ENCODE peak calls at places on chromosomes 6 and 20, in six cellular contexts. O, W, F, D, M and V are unnamed samples.
A peak's percentile ranks its signal among the peaks of the same experiment; 100 is the strongest.

GRCh38 chr20:51531141-51531710 is 11.3 kb downstream of the NFATC2 start:
- DNase-seq in O (no peak), W (no peak), F (peak; percentile 31), D (peak; percentile 41), M (no peak), V (no peak)

GRCh38 chr6:130107710-130108109 is 89.3 kb downstream of the L3MBTL3 start:
- DNase-seq in O (no peak), W (no peak), F (no peak), D (no peak), M (no peak), V (no peak)

GRCh38 chr6:11033825-11034224 is 10.3 kb downstream of the ELOVL2 start:
- DNase-seq in O (no peak), W (no peak), F (no peak), D (no peak), M (no peak), V (no peak)

GRCh38 chr6:71887006-71887743 is 825 bp downstream of the RIMS1 start:
- DNase-seq in O (no peak), W (no peak), F (no peak), D (no peak), M (no peak), V (no peak)

GRCh38 chr20:5614506-5614905 is 135.7 kb upstream of the SHLD1 start:
- DNase-seq in O (no peak), W (no peak), F (no peak), D (no peak), M (no peak), V (no peak)

GRCh38 chr20:63741676-63742380 is 2.3 kb downstream of the SLC2A4RG start:
- DNase-seq in O (no peak), W (peak; percentile 43), F (no peak), D (no peak), M (no peak), V (no peak)

GRCh38 chr6:30981942-30982772 is 1.4 kb upstream of the MUC21 start:
- DNase-seq in O (no peak), W (peak; percentile 90), F (no peak), D (peak; percentile 70), M (peak; percentile 34), V (peak; percentile 39)

GRCh38 chr6:110296151-110297028 is 61.8 kb downstream of the METTL24 start:
- DNase-seq in O (no peak), W (no peak), F (no peak), D (no peak), M (no peak), V (no peak)

GRCh38 chr6:53300656-53301551 is 47.8 kb downstream of the ELOVL5 start:
- DNase-seq in O (no peak), W (no peak), F (no peak), D (no peak), M (no peak), V (no peak)

GRCh38 chr20:58192567-58192966 is 35.9 kb downstream of the ANKRD60 start:
- DNase-seq in O (no peak), W (peak; percentile 83), F (no peak), D (no peak), M (no peak), V (no peak)

GRCh38 chr6:143578054-143578453 is 66.5 kb upstream of the FUCA2 start:
- DNase-seq in O (no peak), W (no peak), F (no peak), D (no peak), M (no peak), V (no peak)

GRCh38 chr6:14369717-14370116 is 252.1 kb downstream of the CD83 start:
- DNase-seq in O (no peak), W (peak; percentile 53), F (no peak), D (no peak), M (no peak), V (no peak)

GRCh38 chr6:114119056-114119455 is 148.1 kb upstream of the HDAC2 start:
- DNase-seq in O (no peak), W (no peak), F (no peak), D (no peak), M (no peak), V (no peak)

GRCh38 chr6:125552819-125553218 is 196.6 kb upstream of the HEY2 start:
- DNase-seq in O (no peak), W (no peak), F (no peak), D (no peak), M (no peak), V (no peak)

GRCh38 chr6:116328528-116328903 is 42.2 kb upstream of the DSE start:
- DNase-seq in O (no peak), W (no peak), F (no peak), D (no peak), M (no peak), V (no peak)

GRCh38 chr6:153312633-153313032 is 181.6 kb upstream of the RGS17 start:
- DNase-seq in O (no peak), W (peak; percentile 79), F (no peak), D (peak; percentile 39), M (no peak), V (no peak)

GRCh38 chr20:1618479-1618878 is 1.3 kb downstream of the SIRPB1 start:
- DNase-seq in O (no peak), W (no peak), F (no peak), D (no peak), M (no peak), V (no peak)

GRCh38 chr6:129599467-129599866 is 110.5 kb downstream of the ARHGAP18 start:
- DNase-seq in O (no peak), W (peak; percentile 75), F (no peak), D (no peak), M (no peak), V (no peak)

GRCh38 chr6:43838276-43839036 is 68.4 kb downstream of the VEGFA start:
- DNase-seq in O (no peak), W (peak; percentile 83), F (no peak), D (no peak), M (no peak), V (no peak)

DNA sequence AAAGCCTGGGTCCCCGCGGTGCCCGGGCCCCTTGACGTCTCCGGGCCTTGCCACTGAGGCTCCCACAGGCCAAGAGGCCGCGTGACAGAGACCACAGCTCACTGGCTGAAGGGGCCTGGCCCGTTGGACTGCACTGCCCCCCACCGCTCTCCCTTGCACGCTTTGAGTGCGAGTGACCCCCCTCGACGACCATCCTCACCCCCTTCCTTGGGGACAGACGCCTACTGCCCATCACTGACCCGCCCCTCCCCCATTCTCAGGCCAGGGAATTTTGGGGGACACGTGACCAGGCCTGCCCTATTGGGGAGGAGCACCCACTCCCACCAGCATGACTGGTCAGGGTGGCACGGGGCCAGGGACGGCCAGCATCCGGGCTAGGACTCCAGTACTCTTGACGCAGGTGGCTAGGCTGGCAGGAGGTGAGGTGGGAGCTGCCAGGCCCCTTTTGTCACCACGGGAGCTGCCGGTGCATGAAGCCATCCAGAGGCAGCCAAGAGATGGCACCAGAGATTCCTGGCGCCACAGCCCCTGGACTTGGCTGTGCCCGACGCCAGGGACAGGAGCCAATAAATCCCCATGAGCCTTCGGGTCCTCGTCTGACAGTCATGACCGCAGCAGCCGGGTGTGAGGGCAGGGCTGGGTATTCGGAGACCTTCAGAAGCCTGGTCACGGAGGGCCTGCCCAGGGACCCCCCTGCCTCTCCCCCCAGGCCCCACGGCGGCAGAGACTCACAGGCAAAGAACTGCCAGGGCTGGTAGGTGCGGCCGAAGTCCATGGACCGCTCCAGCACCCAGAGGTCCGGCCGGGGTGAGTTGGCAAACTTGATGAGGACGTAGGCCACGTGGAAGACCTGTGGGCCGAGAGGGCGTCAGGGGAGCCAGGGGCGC is 14.5 kb downstream of the LAMA5 start:
- DNase-seq in O (no peak), W (no peak), F (no peak), D (no peak), M (no peak), V (no peak)
- TF ChIP-seq CTCF in O (no peak), W (no peak), F (no peak), D (peak; percentile 7), M (no peak), V (no peak)

GRCh38 chr20:7980332-7981046 is 39.1 kb downstream of the TMX4 start:
- DNase-seq in O (no peak), W (peak; percentile 53), F (no peak), D (no peak), M (no peak), V (no peak)
- TF ChIP-seq CTCF in O (peak; percentile 49), W (peak; percentile 79), F (peak; percentile 16), D (peak; percentile 63), M (no peak), V (peak; percentile 36)

GRCh38 chr6:16432075-16433032 is 194.0 kb downstream of the GMPR start:
- DNase-seq in O (peak; percentile 77), W (no peak), F (no peak), D (no peak), M (no peak), V (no peak)

GRCh38 chr6:16430661-16431089 is 192.3 kb downstream of the GMPR start:
- DNase-seq in O (no peak), W (no peak), F (no peak), D (no peak), M (no peak), V (no peak)

GRCh38 chr6:16429669-16430068 is 191.3 kb downstream of the GMPR start:
- DNase-seq in O (no peak), W (no peak), F (no peak), D (no peak), M (no peak), V (no peak)

GRCh38 chr6:16426241-16426640 is 187.9 kb downstream of the GMPR start:
- DNase-seq in O (no peak), W (no peak), F (no peak), D (no peak), M (no peak), V (no peak)

GRCh38 chr6:16427124-16427523 is 188.7 kb downstream of the GMPR start:
- DNase-seq in O (no peak), W (no peak), F (no peak), D (no peak), M (no peak), V (no peak)
- TF ChIP-seq CTCF in O (no peak), W (no peak), F (no peak), D (no peak), M (no peak), V (no peak)

DNA sequence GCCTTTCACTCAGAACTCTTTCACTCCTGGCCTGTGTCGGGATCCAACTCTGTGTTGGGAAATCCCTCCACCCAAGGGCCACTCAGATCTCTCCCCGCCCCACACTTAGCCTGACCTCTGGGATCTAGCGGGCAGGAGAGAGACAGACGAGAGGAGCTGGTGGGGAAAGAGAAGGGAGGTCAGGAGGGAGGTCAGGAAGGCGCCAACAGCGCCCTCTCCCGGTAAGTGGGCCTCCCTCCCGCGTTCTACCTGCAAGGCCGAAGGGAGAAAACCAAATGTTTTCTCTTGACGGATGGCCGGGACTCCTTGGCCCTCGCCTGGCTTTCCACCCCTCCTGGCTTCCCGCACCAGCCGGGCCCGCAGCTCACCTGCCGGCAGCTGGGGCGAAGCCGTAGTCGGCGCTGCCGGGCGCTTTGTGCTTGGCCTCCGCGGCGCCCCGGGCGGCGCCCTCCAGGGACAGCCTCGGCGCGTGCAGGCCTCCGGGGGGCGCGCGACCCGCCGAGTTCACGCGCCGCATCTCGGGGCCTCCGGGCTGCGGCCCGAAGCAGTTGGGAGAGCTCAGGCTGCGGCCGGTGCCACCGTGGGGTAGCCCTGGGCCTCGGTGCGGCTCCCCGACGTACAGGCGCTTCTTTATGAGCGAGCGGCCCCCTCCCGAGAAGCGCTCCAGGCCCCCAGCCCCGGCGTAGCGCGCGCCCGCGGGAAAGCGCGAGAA is 38.2 kb downstream of the C6orf132 start:
- DNase-seq in O (peak; percentile 15), W (peak; percentile 94), F (peak; percentile 61), D (no peak), M (no peak), V (peak; percentile 61)
- TF ChIP-seq CTCF in O (peak; percentile 82), W (peak; percentile 99), F (peak; percentile 92), D (peak; percentile 72), M (no peak), V (peak; percentile 45)

GRCh38 chr6:118651282-118652050 is at the start of gene CEP85L:
- DNase-seq in O (peak; percentile 34), W (peak; percentile 97), F (peak; percentile 86), D (peak; percentile 55), M (peak; percentile 83), V (peak; percentile 89)
- TF ChIP-seq CTCF in O (no peak), W (peak; percentile 11), F (no peak), D (no peak), M (no peak), V (no peak)

GRCh38 chr20:41380551-41381262 is 14.1 kb upstream of the EMILIN3 start:
- DNase-seq in O (no peak), W (no peak), F (no peak), D (no peak), M (no peak), V (no peak)
- TF ChIP-seq CTCF in O (no peak), W (no peak), F (no peak), D (no peak), M (no peak), V (no peak)